ENCODE peak calls at places on chromosomes 12 and 14, in six cellular contexts. One of them, this sample, is unnamed. For H3K9me3, the result is how much of the 10 kb centered on the place peaks cover.

GRCh38 chr14:104145826-104146642 is 7.6 kb downstream of the KIF26A start:
- DNase-seq in thoracic aorta: no peak
- DNase-seq in IMR-90: no peak
- DNase-seq in cardiac muscle cell: no peak
- DNase-seq in pancreas: peak
- DNase-seq in CD8-positive, alpha-beta T cell: peak
- DNase-seq in this sample: peak

GRCh38 chr14:50051706-50052105 is 64.7 kb downstream of the VCPKMT start:
- DNase-seq in thoracic aorta: no peak
- DNase-seq in IMR-90: no peak
- DNase-seq in cardiac muscle cell: no peak
- DNase-seq in pancreas: no peak
- DNase-seq in CD8-positive, alpha-beta T cell: no peak
- DNase-seq in this sample: no peak

GRCh38 chr12:66641057-66641456 is 37.8 kb downstream of the GRIP1 start:
- DNase-seq in thoracic aorta: no peak
- DNase-seq in IMR-90: no peak
- DNase-seq in cardiac muscle cell: no peak
- DNase-seq in pancreas: no peak
- DNase-seq in CD8-positive, alpha-beta T cell: no peak
- DNase-seq in this sample: no peak

GRCh38 chr12:104055686-104056388 is 5.8 kb upstream of the GLT8D2 start:
- DNase-seq in thoracic aorta: no peak
- DNase-seq in IMR-90: peak
- DNase-seq in cardiac muscle cell: no peak
- DNase-seq in pancreas: peak
- DNase-seq in CD8-positive, alpha-beta T cell: no peak
- DNase-seq in this sample: peak

GRCh38 chr12:6697584-6698351 is 2.8 kb downstream of the PIANP start:
- DNase-seq in thoracic aorta: no peak
- DNase-seq in IMR-90: peak
- DNase-seq in cardiac muscle cell: peak
- DNase-seq in pancreas: peak
- DNase-seq in CD8-positive, alpha-beta T cell: no peak
- DNase-seq in this sample: no peak

GRCh38 chr12:109892748-109893147 is 7.3 kb upstream of the TCHP start:
- DNase-seq in thoracic aorta: no peak
- DNase-seq in IMR-90: no peak
- DNase-seq in cardiac muscle cell: no peak
- DNase-seq in pancreas: no peak
- DNase-seq in CD8-positive, alpha-beta T cell: peak
- DNase-seq in this sample: no peak

GRCh38 chr14:105094193-105094907 is 29.1 kb upstream of the GPR132 start:
- DNase-seq in thoracic aorta: no peak
- DNase-seq in IMR-90: no peak
- DNase-seq in cardiac muscle cell: no peak
- DNase-seq in pancreas: peak
- DNase-seq in CD8-positive, alpha-beta T cell: no peak
- DNase-seq in this sample: no peak

GRCh38 chr12:6469609-6470374 is 685 bp downstream of the VAMP1 start:
- DNase-seq in thoracic aorta: no peak
- DNase-seq in IMR-90: no peak
- DNase-seq in cardiac muscle cell: no peak
- DNase-seq in pancreas: no peak
- DNase-seq in CD8-positive, alpha-beta T cell: no peak
- DNase-seq in this sample: no peak

GRCh38 chr14:33406766-33407165 is 468.1 kb downstream of the NPAS3 start:
- DNase-seq in thoracic aorta: no peak
- DNase-seq in IMR-90: no peak
- DNase-seq in cardiac muscle cell: no peak
- DNase-seq in pancreas: no peak
- DNase-seq in CD8-positive, alpha-beta T cell: no peak
- DNase-seq in this sample: no peak

GRCh38 chr14:33404964-33405574 is 466.4 kb downstream of the NPAS3 start:
- DNase-seq in thoracic aorta: no peak
- DNase-seq in IMR-90: no peak
- DNase-seq in cardiac muscle cell: no peak
- DNase-seq in pancreas: no peak
- DNase-seq in CD8-positive, alpha-beta T cell: no peak
- DNase-seq in this sample: no peak

GRCh38 chr14:33404054-33404453 is 465.4 kb downstream of the NPAS3 start:
- DNase-seq in thoracic aorta: no peak
- DNase-seq in IMR-90: peak
- DNase-seq in cardiac muscle cell: no peak
- DNase-seq in pancreas: no peak
- DNase-seq in CD8-positive, alpha-beta T cell: no peak
- DNase-seq in this sample: no peak

GRCh38 chr14:33412450-33412849 is 473.8 kb downstream of the NPAS3 start:
- DNase-seq in thoracic aorta: no peak
- DNase-seq in IMR-90: no peak
- DNase-seq in cardiac muscle cell: no peak
- DNase-seq in pancreas: no peak
- DNase-seq in CD8-positive, alpha-beta T cell: no peak
- DNase-seq in this sample: no peak

DNA sequence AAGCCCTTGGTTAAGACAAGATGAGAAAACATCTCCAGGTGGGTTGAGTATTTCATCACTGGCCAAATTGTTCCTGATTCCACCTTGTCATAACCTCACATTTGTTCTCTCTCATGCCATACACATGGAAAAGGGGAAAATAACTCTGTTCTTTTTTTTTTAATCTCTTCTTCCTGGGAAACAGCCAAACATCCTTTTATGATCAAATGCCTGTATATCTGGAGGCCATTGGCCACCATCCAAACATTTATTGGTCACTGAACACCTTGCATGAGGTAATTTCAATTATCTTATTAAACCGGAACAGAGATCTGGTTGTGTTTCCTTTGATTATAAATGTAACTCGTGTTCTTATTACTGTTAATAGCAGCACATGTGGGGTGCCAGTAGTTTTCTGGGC is 469.6 kb downstream of the NPAS3 start:
- DNase-seq in thoracic aorta: no peak
- DNase-seq in IMR-90: no peak
- DNase-seq in cardiac muscle cell: no peak
- DNase-seq in pancreas: no peak
- DNase-seq in CD8-positive, alpha-beta T cell: no peak
- DNase-seq in this sample: no peak
- H3K9me3 ChIP-seq in thoracic aorta: under half
- H3K9me3 ChIP-seq in IMR-90: under half
- H3K9me3 ChIP-seq in cardiac muscle cell: under half
- H3K9me3 ChIP-seq in pancreas: under half
- H3K9me3 ChIP-seq in CD8-positive, alpha-beta T cell: under half
- H3K9me3 ChIP-seq in this sample: under half

GRCh38 chr14:22978873-22979671 is 3.3 kb downstream of the AJUBA start:
- DNase-seq in thoracic aorta: no peak
- DNase-seq in IMR-90: no peak
- DNase-seq in cardiac muscle cell: no peak
- DNase-seq in pancreas: no peak
- DNase-seq in CD8-positive, alpha-beta T cell: no peak
- DNase-seq in this sample: no peak

GRCh38 chr14:22978487-22978837 is 3.9 kb downstream of the AJUBA start:
- DNase-seq in thoracic aorta: no peak
- DNase-seq in IMR-90: no peak
- DNase-seq in cardiac muscle cell: no peak
- DNase-seq in pancreas: no peak
- DNase-seq in CD8-positive, alpha-beta T cell: no peak
- DNase-seq in this sample: no peak

GRCh38 chr14:22976620-22977433 is 5.5 kb downstream of the AJUBA start:
- DNase-seq in thoracic aorta: no peak
- DNase-seq in IMR-90: peak
- DNase-seq in cardiac muscle cell: peak
- DNase-seq in pancreas: no peak
- DNase-seq in CD8-positive, alpha-beta T cell: no peak
- DNase-seq in this sample: no peak

GRCh38 chr14:22977434-22977683 is 5.0 kb downstream of the AJUBA start:
- DNase-seq in thoracic aorta: no peak
- DNase-seq in IMR-90: no peak
- DNase-seq in cardiac muscle cell: no peak
- DNase-seq in pancreas: no peak
- DNase-seq in CD8-positive, alpha-beta T cell: no peak
- DNase-seq in this sample: no peak

GRCh38 chr14:22977684-22978486 is 4.5 kb downstream of the AJUBA start:
- DNase-seq in thoracic aorta: no peak
- DNase-seq in IMR-90: peak
- DNase-seq in cardiac muscle cell: peak
- DNase-seq in pancreas: peak
- DNase-seq in CD8-positive, alpha-beta T cell: no peak
- DNase-seq in this sample: peak
- H3K4me3 ChIP-seq in thoracic aorta: peak
- H3K4me3 ChIP-seq in IMR-90: peak
- H3K4me3 ChIP-seq in cardiac muscle cell: no peak
- H3K4me3 ChIP-seq in pancreas: no peak
- H3K4me3 ChIP-seq in CD8-positive, alpha-beta T cell: no peak
- H3K4me3 ChIP-seq in this sample: no peak

GRCh38 chr12:116910280-116910644 is 488 bp upstream of the FBXW8 start:
- DNase-seq in thoracic aorta: no peak
- DNase-seq in IMR-90: no peak
- DNase-seq in cardiac muscle cell: no peak
- DNase-seq in pancreas: no peak
- DNase-seq in CD8-positive, alpha-beta T cell: no peak
- DNase-seq in this sample: no peak
- H3K27ac ChIP-seq in thoracic aorta: no peak
- H3K27ac ChIP-seq in IMR-90: no peak
- H3K27ac ChIP-seq in cardiac muscle cell: peak
- H3K27ac ChIP-seq in pancreas: no peak
- H3K27ac ChIP-seq in CD8-positive, alpha-beta T cell: peak
- H3K27ac ChIP-seq in this sample: no peak

DNA sequence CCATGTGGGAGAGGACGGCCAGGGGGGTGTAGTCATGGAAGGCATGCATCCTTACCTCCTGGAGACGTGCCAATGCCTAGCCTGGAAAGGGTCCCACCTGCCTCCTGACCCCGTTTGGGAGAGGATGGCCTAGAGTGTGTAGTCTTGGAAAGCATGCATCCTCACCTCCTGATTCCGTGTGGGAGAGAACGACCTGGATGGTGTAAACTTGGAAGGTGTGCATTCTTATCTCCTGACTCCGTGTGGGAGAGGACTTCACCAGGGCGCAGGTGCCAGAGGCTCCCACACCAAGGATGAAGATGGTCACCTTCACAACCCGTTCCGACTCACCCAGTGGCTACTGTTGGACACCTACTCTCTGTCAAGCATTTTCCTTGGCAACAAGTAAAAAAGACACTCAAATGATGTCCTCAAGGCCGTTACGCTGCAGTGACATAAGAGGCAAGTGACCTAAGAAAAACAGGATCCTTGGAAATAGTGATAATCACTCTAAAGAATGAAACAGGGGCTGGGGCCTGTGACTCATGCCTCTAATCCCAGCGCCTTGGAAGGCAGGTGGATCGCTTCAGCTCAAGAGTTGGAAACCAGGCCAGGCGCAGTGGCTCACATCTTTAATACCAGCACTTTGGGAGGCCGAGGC is 37.5 kb upstream of the FZD10 start:
- DNase-seq in thoracic aorta: no peak
- DNase-seq in IMR-90: no peak
- DNase-seq in cardiac muscle cell: no peak
- DNase-seq in pancreas: no peak
- DNase-seq in CD8-positive, alpha-beta T cell: no peak
- DNase-seq in this sample: no peak
- H3K9me3 ChIP-seq in thoracic aorta: under half
- H3K9me3 ChIP-seq in IMR-90: under half
- H3K9me3 ChIP-seq in cardiac muscle cell: under half
- H3K9me3 ChIP-seq in pancreas: under half
- H3K9me3 ChIP-seq in CD8-positive, alpha-beta T cell: under half
- H3K9me3 ChIP-seq in this sample: under half

DNA sequence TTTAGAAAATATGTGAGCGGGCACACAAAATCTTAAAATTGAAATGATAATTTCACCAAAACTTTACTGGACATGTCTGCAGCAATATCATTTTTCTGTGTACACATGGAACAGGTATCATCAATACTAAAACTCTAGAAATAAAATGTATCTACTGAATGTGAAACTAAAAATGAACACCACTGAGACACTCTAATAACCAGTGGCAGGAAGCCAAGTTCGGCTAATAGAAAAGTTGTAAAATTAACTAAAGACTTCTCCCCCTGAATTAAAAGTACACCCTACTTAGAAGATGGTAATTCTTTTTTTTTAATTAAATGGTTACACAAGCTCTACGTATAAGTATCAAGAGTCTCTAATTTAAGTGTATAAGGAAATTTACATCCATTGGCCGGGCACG is 227.2 kb downstream of the MED13L start:
- DNase-seq in thoracic aorta: no peak
- DNase-seq in IMR-90: no peak
- DNase-seq in cardiac muscle cell: no peak
- DNase-seq in pancreas: no peak
- DNase-seq in CD8-positive, alpha-beta T cell: no peak
- DNase-seq in this sample: no peak
- H3K4me3 ChIP-seq in thoracic aorta: no peak
- H3K4me3 ChIP-seq in IMR-90: no peak
- H3K4me3 ChIP-seq in cardiac muscle cell: no peak
- H3K4me3 ChIP-seq in pancreas: no peak
- H3K4me3 ChIP-seq in CD8-positive, alpha-beta T cell: no peak
- H3K4me3 ChIP-seq in this sample: no peak

GRCh38 chr12:52151153-52151858 is 40.5 kb downstream of the KRT80 start:
- DNase-seq in thoracic aorta: no peak
- DNase-seq in IMR-90: no peak
- DNase-seq in cardiac muscle cell: no peak
- DNase-seq in pancreas: no peak
- DNase-seq in CD8-positive, alpha-beta T cell: no peak
- DNase-seq in this sample: no peak
- H3K27ac ChIP-seq in thoracic aorta: no peak
- H3K27ac ChIP-seq in IMR-90: no peak
- H3K27ac ChIP-seq in cardiac muscle cell: no peak
- H3K27ac ChIP-seq in pancreas: no peak
- H3K27ac ChIP-seq in CD8-positive, alpha-beta T cell: no peak
- H3K27ac ChIP-seq in this sample: no peak

This sample was measured in right cardiac atrium.